ENCODE peak calls at places on chromosomes 6 and 20, in four cellular contexts. One of them, this sample, is unnamed.

GRCh38 chr6:137968468-137968804 is 101.4 kb downstream of the TNFAIP3 start:
- ATAC-seq in lung: no peak
- ATAC-seq in heart left ventricle: no peak
- ATAC-seq in naive thymus-derived CD4-positive, alpha-beta T cell: peak; percentile 29
- ATAC-seq in this sample: no peak

GRCh38 chr20:9130407-9130995 is 61.6 kb downstream of the PLCB4 start:
- ATAC-seq in lung: no peak
- ATAC-seq in heart left ventricle: no peak
- ATAC-seq in naive thymus-derived CD4-positive, alpha-beta T cell: no peak
- ATAC-seq in this sample: no peak

GRCh38 chr20:1287306-1287705 is 21.2 kb downstream of the SNPH start:
- ATAC-seq in lung: no peak
- ATAC-seq in heart left ventricle: no peak
- ATAC-seq in naive thymus-derived CD4-positive, alpha-beta T cell: peak; percentile 38
- ATAC-seq in this sample: no peak

GRCh38 chr6:11767458-11767857 is 11.1 kb downstream of the ADTRP start:
- ATAC-seq in lung: no peak
- ATAC-seq in heart left ventricle: no peak
- ATAC-seq in naive thymus-derived CD4-positive, alpha-beta T cell: no peak
- ATAC-seq in this sample: no peak

GRCh38 chr6:31228484-31228883 is 43.4 kb downstream of the HLA-C start:
- ATAC-seq in lung: no peak
- ATAC-seq in heart left ventricle: no peak
- ATAC-seq in naive thymus-derived CD4-positive, alpha-beta T cell: no peak
- ATAC-seq in this sample: no peak

GRCh38 chr20:25867776-25868649 is 171.4 kb upstream of the ZNF337 start:
- ATAC-seq in lung: no peak
- ATAC-seq in heart left ventricle: peak; percentile 92
- ATAC-seq in naive thymus-derived CD4-positive, alpha-beta T cell: peak; percentile 82
- ATAC-seq in this sample: peak; percentile 88

GRCh38 chr6:11632231-11632630 is 94.7 kb downstream of the TMEM170B start:
- ATAC-seq in lung: peak; percentile 85
- ATAC-seq in heart left ventricle: peak; percentile 27
- ATAC-seq in naive thymus-derived CD4-positive, alpha-beta T cell: no peak
- ATAC-seq in this sample: no peak

GRCh38 chr6:108897371-108897770 is 49.1 kb downstream of the ARMC2 start:
- ATAC-seq in lung: no peak
- ATAC-seq in heart left ventricle: peak; percentile 94
- ATAC-seq in naive thymus-derived CD4-positive, alpha-beta T cell: no peak
- ATAC-seq in this sample: no peak

GRCh38 chr6:167122041-167122826 is 662 bp upstream of the CCR6 start:
- ATAC-seq in lung: no peak
- ATAC-seq in heart left ventricle: no peak
- ATAC-seq in naive thymus-derived CD4-positive, alpha-beta T cell: no peak
- ATAC-seq in this sample: no peak

GRCh38 chr20:32638848-32639247 is 34.9 kb downstream of the C20orf203 start:
- ATAC-seq in lung: no peak
- ATAC-seq in heart left ventricle: peak; percentile 81
- ATAC-seq in naive thymus-derived CD4-positive, alpha-beta T cell: no peak
- ATAC-seq in this sample: no peak

GRCh38 chr6:150189176-150189575 is 46.3 kb downstream of the PPP1R14C start:
- ATAC-seq in lung: no peak
- ATAC-seq in heart left ventricle: no peak
- ATAC-seq in naive thymus-derived CD4-positive, alpha-beta T cell: no peak
- ATAC-seq in this sample: no peak

GRCh38 chr6:25750911-25751310 is 3.6 kb upstream of the SLC17A4 start:
- ATAC-seq in lung: no peak
- ATAC-seq in heart left ventricle: no peak
- ATAC-seq in naive thymus-derived CD4-positive, alpha-beta T cell: no peak
- ATAC-seq in this sample: no peak

GRCh38 chr6:91669154-91669903 is 1082.5 kb upstream of the MAP3K7 start:
- ATAC-seq in lung: no peak
- ATAC-seq in heart left ventricle: peak; percentile 75
- ATAC-seq in naive thymus-derived CD4-positive, alpha-beta T cell: no peak
- ATAC-seq in this sample: no peak

GRCh38 chr6:35096129-35096852 is 44.8 kb downstream of the TCP11 start:
- ATAC-seq in lung: no peak
- ATAC-seq in heart left ventricle: peak; percentile 61
- ATAC-seq in naive thymus-derived CD4-positive, alpha-beta T cell: no peak
- ATAC-seq in this sample: no peak

GRCh38 chr20:47133809-47134456 is 222.6 kb downstream of the ZMYND8 start:
- ATAC-seq in lung: no peak
- ATAC-seq in heart left ventricle: peak; percentile 15
- ATAC-seq in naive thymus-derived CD4-positive, alpha-beta T cell: no peak
- ATAC-seq in this sample: no peak

GRCh38 chr6:144597511-144597910 is 312.4 kb downstream of the UTRN start:
- ATAC-seq in lung: no peak
- ATAC-seq in heart left ventricle: no peak
- ATAC-seq in naive thymus-derived CD4-positive, alpha-beta T cell: no peak
- ATAC-seq in this sample: no peak

GRCh38 chr6:9783567-9783966 is 631.3 kb downstream of the TFAP2A start:
- ATAC-seq in lung: no peak
- ATAC-seq in heart left ventricle: no peak
- ATAC-seq in naive thymus-derived CD4-positive, alpha-beta T cell: no peak
- ATAC-seq in this sample: no peak

GRCh38 chr20:20334489-20334888 is 33.4 kb upstream of the INSM1 start:
- ATAC-seq in lung: no peak
- ATAC-seq in heart left ventricle: no peak
- ATAC-seq in naive thymus-derived CD4-positive, alpha-beta T cell: no peak
- ATAC-seq in this sample: no peak

GRCh38 chr6:15948930-15949900 is 179.7 kb upstream of the MYLIP start:
- ATAC-seq in lung: peak; percentile 64
- ATAC-seq in heart left ventricle: no peak
- ATAC-seq in naive thymus-derived CD4-positive, alpha-beta T cell: no peak
- ATAC-seq in this sample: no peak

GRCh38 chr6:143482593-143482992 is 28.9 kb downstream of the FUCA2 start:
- ATAC-seq in lung: no peak
- ATAC-seq in heart left ventricle: no peak
- ATAC-seq in naive thymus-derived CD4-positive, alpha-beta T cell: no peak
- ATAC-seq in this sample: no peak

GRCh38 chr6:12545141-12545540 is 171.4 kb upstream of the PHACTR1 start:
- ATAC-seq in lung: no peak
- ATAC-seq in heart left ventricle: no peak
- ATAC-seq in naive thymus-derived CD4-positive, alpha-beta T cell: no peak
- ATAC-seq in this sample: no peak

GRCh38 chr20:6784767-6785166 is 17.3 kb downstream of the BMP2 start:
- ATAC-seq in lung: no peak
- ATAC-seq in heart left ventricle: no peak
- ATAC-seq in naive thymus-derived CD4-positive, alpha-beta T cell: no peak
- ATAC-seq in this sample: no peak

GRCh38 chr20:59047938-59048680 is 5.5 kb upstream of the PRELID3B start:
- ATAC-seq in lung: peak; percentile 84
- ATAC-seq in heart left ventricle: no peak
- ATAC-seq in naive thymus-derived CD4-positive, alpha-beta T cell: no peak
- ATAC-seq in this sample: no peak

GRCh38 chr20:50227506-50227905 is 36.9 kb downstream of the CEBPB start:
- ATAC-seq in lung: no peak
- ATAC-seq in heart left ventricle: no peak
- ATAC-seq in naive thymus-derived CD4-positive, alpha-beta T cell: no peak
- ATAC-seq in this sample: no peak

GRCh38 chr20:35561671-35562070 is 19.8 kb downstream of the ERGIC3 start:
- ATAC-seq in lung: no peak
- ATAC-seq in heart left ventricle: no peak
- ATAC-seq in naive thymus-derived CD4-positive, alpha-beta T cell: no peak
- ATAC-seq in this sample: no peak

GRCh38 chr20:53138454-53139291 is 166.5 kb downstream of the TSHZ2 start:
- ATAC-seq in lung: no peak
- ATAC-seq in heart left ventricle: no peak
- ATAC-seq in naive thymus-derived CD4-positive, alpha-beta T cell: no peak
- ATAC-seq in this sample: no peak

GRCh38 chr6:158039571-158040050 is 57.9 kb downstream of the SYNJ2 start:
- ATAC-seq in lung: no peak
- ATAC-seq in heart left ventricle: no peak
- ATAC-seq in naive thymus-derived CD4-positive, alpha-beta T cell: peak; percentile 37
- ATAC-seq in this sample: no peak

GRCh38 chr6:150184850-150185480 is 42.1 kb downstream of the PPP1R14C start:
- ATAC-seq in lung: no peak
- ATAC-seq in heart left ventricle: no peak
- ATAC-seq in naive thymus-derived CD4-positive, alpha-beta T cell: peak; percentile 20
- ATAC-seq in this sample: no peak

GRCh38 chr6:79949235-79949634 is 1.9 kb upstream of the ELOVL4 start:
- ATAC-seq in lung: no peak
- ATAC-seq in heart left ventricle: no peak
- ATAC-seq in naive thymus-derived CD4-positive, alpha-beta T cell: peak; percentile 65
- ATAC-seq in this sample: no peak
- H3K4me3 ChIP-seq in lung: no peak overlapping the region
- H3K4me3 ChIP-seq in heart left ventricle: no peak overlapping the region
- H3K4me3 ChIP-seq in naive thymus-derived CD4-positive, alpha-beta T cell: no peak overlapping the region
- H3K4me3 ChIP-seq in this sample: no peak overlapping the region

GRCh38 chr6:168301648-168302398 is 17.8 kb downstream of the DACT2 start:
- ATAC-seq in lung: no peak
- ATAC-seq in heart left ventricle: no peak
- ATAC-seq in naive thymus-derived CD4-positive, alpha-beta T cell: no peak
- ATAC-seq in this sample: no peak

GRCh38 chr6:168303982-168304751 is 15.4 kb downstream of the DACT2 start:
- ATAC-seq in lung: no peak
- ATAC-seq in heart left ventricle: no peak
- ATAC-seq in naive thymus-derived CD4-positive, alpha-beta T cell: no peak
- ATAC-seq in this sample: no peak

GRCh38 chr6:168304752-168305015 is 14.9 kb downstream of the DACT2 start:
- ATAC-seq in lung: no peak
- ATAC-seq in heart left ventricle: no peak
- ATAC-seq in naive thymus-derived CD4-positive, alpha-beta T cell: no peak
- ATAC-seq in this sample: no peak

GRCh38 chr6:168300975-168301647 is 18.5 kb downstream of the DACT2 start:
- ATAC-seq in lung: no peak
- ATAC-seq in heart left ventricle: no peak
- ATAC-seq in naive thymus-derived CD4-positive, alpha-beta T cell: no peak
- ATAC-seq in this sample: no peak

DNA sequence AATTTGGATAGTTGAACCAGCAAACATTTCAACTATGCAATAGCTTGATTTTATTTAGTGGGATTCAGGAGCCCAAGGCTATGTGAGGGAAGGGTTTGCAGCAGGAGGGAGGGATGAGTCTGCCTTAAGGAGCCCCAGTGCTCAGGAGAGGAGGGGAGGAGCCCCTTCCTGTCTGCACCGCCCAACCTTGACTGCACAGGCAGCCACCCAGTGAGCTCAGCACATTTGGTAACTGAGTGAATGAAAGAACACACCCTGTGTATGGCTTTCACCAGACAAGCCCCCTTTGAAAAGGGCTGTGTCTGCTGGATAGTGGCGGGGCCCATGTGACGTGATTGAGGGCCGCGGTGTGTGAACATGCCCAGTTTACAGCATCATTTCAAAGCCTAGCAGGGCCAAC is 17.0 kb downstream of the DACT2 start:
- ATAC-seq in lung: no peak
- ATAC-seq in heart left ventricle: peak; percentile 63
- ATAC-seq in naive thymus-derived CD4-positive, alpha-beta T cell: no peak
- ATAC-seq in this sample: peak; percentile 25
- H3K27ac ChIP-seq in lung: no peak overlapping the region
- H3K27ac ChIP-seq in heart left ventricle: no peak overlapping the region
- H3K27ac ChIP-seq in naive thymus-derived CD4-positive, alpha-beta T cell: no peak overlapping the region
- H3K27ac ChIP-seq in this sample: no peak overlapping the region

DNA sequence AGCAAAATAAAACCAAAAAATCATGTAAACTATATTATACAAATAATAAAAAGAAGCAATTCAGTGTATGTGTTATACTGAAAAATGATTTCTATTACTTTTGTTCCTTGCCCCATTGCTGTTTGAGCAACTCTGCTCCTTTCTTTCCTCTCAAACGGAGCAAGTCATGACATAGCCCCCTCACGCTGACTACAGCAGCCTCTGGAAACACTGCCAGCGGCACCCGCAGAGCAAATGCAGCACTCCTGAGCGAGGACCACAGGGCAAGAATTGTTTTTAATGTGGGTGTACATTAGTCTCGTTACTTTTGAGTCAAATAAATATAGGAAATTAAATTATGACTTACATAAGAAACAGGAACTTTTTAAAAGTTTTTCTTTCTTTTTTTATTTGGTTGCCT is 350.1 kb upstream of the HSF2 start:
- ATAC-seq in lung: no peak
- ATAC-seq in heart left ventricle: no peak
- ATAC-seq in naive thymus-derived CD4-positive, alpha-beta T cell: no peak
- ATAC-seq in this sample: peak; percentile 52
- H3K4me3 ChIP-seq in lung: no peak overlapping the region
- H3K4me3 ChIP-seq in heart left ventricle: peak overlapping the region; percentile 18
- H3K4me3 ChIP-seq in naive thymus-derived CD4-positive, alpha-beta T cell: no peak overlapping the region
- H3K4me3 ChIP-seq in this sample: peak overlapping the region; percentile 24

GRCh38 chr6:163417595-163417994 is 3.1 kb downstream of the QKI start:
- ATAC-seq in lung: no peak
- ATAC-seq in heart left ventricle: no peak
- ATAC-seq in naive thymus-derived CD4-positive, alpha-beta T cell: no peak
- ATAC-seq in this sample: no peak
- H3K27ac ChIP-seq in lung: no peak overlapping the region
- H3K27ac ChIP-seq in heart left ventricle: peak overlapping the region; percentile 97
- H3K27ac ChIP-seq in naive thymus-derived CD4-positive, alpha-beta T cell: no peak overlapping the region
- H3K27ac ChIP-seq in this sample: peak overlapping the region; percentile 100

GRCh38 chr20:44856847-44857448 is 28.6 kb upstream of the YWHAB start:
- ATAC-seq in lung: no peak
- ATAC-seq in heart left ventricle: no peak
- ATAC-seq in naive thymus-derived CD4-positive, alpha-beta T cell: no peak
- ATAC-seq in this sample: no peak
- H3K4me3 ChIP-seq in lung: no peak overlapping the region
- H3K4me3 ChIP-seq in heart left ventricle: no peak overlapping the region
- H3K4me3 ChIP-seq in naive thymus-derived CD4-positive, alpha-beta T cell: no peak overlapping the region
- H3K4me3 ChIP-seq in this sample: no peak overlapping the region

DNA sequence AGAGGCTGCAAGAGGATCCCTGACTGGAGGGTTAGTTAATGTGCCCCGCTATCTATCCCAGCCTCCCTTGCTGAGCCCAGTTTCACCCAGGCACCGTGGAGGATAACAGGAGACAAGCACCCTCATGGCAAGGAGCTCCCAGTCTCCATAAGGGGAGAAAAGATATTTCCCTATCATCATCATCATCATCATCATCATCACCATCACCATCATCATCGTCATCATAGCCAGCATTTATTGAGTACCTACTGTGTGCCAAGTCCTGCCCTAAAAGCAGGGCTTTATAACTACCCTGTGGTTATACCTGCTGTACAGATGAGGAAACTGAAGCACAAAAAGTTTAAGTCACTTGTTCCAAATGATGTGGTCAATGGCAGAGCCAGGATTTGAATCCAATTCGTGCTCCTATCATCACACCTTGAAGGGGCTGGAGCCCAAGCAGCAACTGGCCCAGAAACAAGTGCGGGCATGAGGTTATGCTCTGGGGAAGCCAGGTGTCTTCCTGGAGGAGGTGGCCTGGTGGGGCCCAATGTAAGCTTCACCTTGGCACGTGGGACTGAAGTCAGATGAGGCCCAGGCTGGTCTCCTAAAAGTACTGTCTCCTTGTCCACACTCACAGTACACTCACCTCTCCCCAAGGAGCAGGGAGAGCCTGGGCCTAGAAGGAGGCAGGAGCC is 10.0 kb downstream of the GLP1R start:
- ATAC-seq in lung: no peak
- ATAC-seq in heart left ventricle: no peak
- ATAC-seq in naive thymus-derived CD4-positive, alpha-beta T cell: no peak
- ATAC-seq in this sample: no peak
- H3K27ac ChIP-seq in lung: no peak overlapping the region
- H3K27ac ChIP-seq in heart left ventricle: no peak overlapping the region
- H3K27ac ChIP-seq in naive thymus-derived CD4-positive, alpha-beta T cell: no peak overlapping the region
- H3K27ac ChIP-seq in this sample: no peak overlapping the region

GRCh38 chr20:60062431-60063336 is 104.5 kb downstream of the CDH26 start:
- ATAC-seq in lung: no peak
- ATAC-seq in heart left ventricle: no peak
- ATAC-seq in naive thymus-derived CD4-positive, alpha-beta T cell: no peak
- ATAC-seq in this sample: no peak
- H3K4me3 ChIP-seq in lung: no peak overlapping the region
- H3K4me3 ChIP-seq in heart left ventricle: no peak overlapping the region
- H3K4me3 ChIP-seq in naive thymus-derived CD4-positive, alpha-beta T cell: no peak overlapping the region
- H3K4me3 ChIP-seq in this sample: no peak overlapping the region

This sample was measured in gastroesophageal sphincter.